ENCODE peak calls at places on chromosome 13, in seven cellular contexts. One of them, this sample, is unnamed.

GRCh38 chr13:101624981-101625380 is 172.5 kb downstream of the ITGBL1 start:
- DNase-seq in HFFc6: no peak
- DNase-seq in GM04503: no peak
- DNase-seq in hippocampal formation: no peak
- DNase-seq in GM12892: no peak
- DNase-seq in lung: no peak
- DNase-seq in nucleus accumbens: no peak
- DNase-seq in this sample: no peak

GRCh38 chr13:92807343-92807742 is 419.3 kb upstream of the GPC6 start:
- DNase-seq in GM04503: no peak
- DNase-seq in hippocampal formation: no peak
- DNase-seq in lung: no peak
- DNase-seq in HFFc6: no peak
- DNase-seq in nucleus accumbens: no peak
- DNase-seq in GM12892: no peak
- DNase-seq in this sample: peak; percentile 14

GRCh38 chr13:78317030-78317429 is 286.3 kb downstream of the POU4F1 start:
- DNase-seq in GM12892: no peak
- DNase-seq in nucleus accumbens: no peak
- DNase-seq in lung: no peak
- DNase-seq in GM04503: no peak
- DNase-seq in HFFc6: no peak
- DNase-seq in hippocampal formation: peak; percentile 11
- DNase-seq in this sample: no peak

GRCh38 chr13:31595568-31595967 is 143.8 kb upstream of the RXFP2 start:
- DNase-seq in HFFc6: no peak
- DNase-seq in nucleus accumbens: no peak
- DNase-seq in lung: no peak
- DNase-seq in hippocampal formation: no peak
- DNase-seq in GM12892: no peak
- DNase-seq in GM04503: peak; percentile 9
- DNase-seq in this sample: no peak

GRCh38 chr13:25756916-25757315 is 294.9 kb downstream of the SHISA2 start:
- DNase-seq in GM04503: no peak
- DNase-seq in lung: no peak
- DNase-seq in nucleus accumbens: no peak
- DNase-seq in HFFc6: no peak
- DNase-seq in GM12892: no peak
- DNase-seq in hippocampal formation: no peak
- DNase-seq in this sample: no peak

GRCh38 chr13:74966814-74967213 is 515.2 kb downstream of the TBC1D4 start:
- DNase-seq in GM12892: no peak
- DNase-seq in nucleus accumbens: no peak
- DNase-seq in lung: no peak
- DNase-seq in GM04503: peak; percentile 4
- DNase-seq in HFFc6: no peak
- DNase-seq in hippocampal formation: peak; percentile 69
- DNase-seq in this sample: no peak

GRCh38 chr13:81133066-81133465 is 792.1 kb upstream of the SPRY2 start:
- DNase-seq in lung: no peak
- DNase-seq in GM04503: no peak
- DNase-seq in hippocampal formation: no peak
- DNase-seq in nucleus accumbens: no peak
- DNase-seq in HFFc6: no peak
- DNase-seq in GM12892: no peak
- DNase-seq in this sample: no peak

GRCh38 chr13:21230516-21230915 is 54.1 kb downstream of the MRPL57 start:
- DNase-seq in HFFc6: no peak
- DNase-seq in GM12892: no peak
- DNase-seq in hippocampal formation: no peak
- DNase-seq in nucleus accumbens: no peak
- DNase-seq in GM04503: no peak
- DNase-seq in lung: no peak
- DNase-seq in this sample: no peak

GRCh38 chr13:27044837-27045570 is 126.6 kb downstream of the USP12 start:
- DNase-seq in lung: no peak
- DNase-seq in GM12892: no peak
- DNase-seq in hippocampal formation: no peak
- DNase-seq in nucleus accumbens: no peak
- DNase-seq in GM04503: no peak
- DNase-seq in HFFc6: no peak
- DNase-seq in this sample: no peak

GRCh38 chr13:111359930-111360329 is 39.5 kb downstream of the TEX29 start:
- DNase-seq in nucleus accumbens: no peak
- DNase-seq in HFFc6: no peak
- DNase-seq in hippocampal formation: no peak
- DNase-seq in GM04503: no peak
- DNase-seq in GM12892: no peak
- DNase-seq in lung: peak; percentile 10
- DNase-seq in this sample: no peak

GRCh38 chr13:42859760-42860159 is 78.4 kb downstream of the FAM216B start:
- DNase-seq in HFFc6: no peak
- DNase-seq in nucleus accumbens: no peak
- DNase-seq in hippocampal formation: no peak
- DNase-seq in GM04503: no peak
- DNase-seq in GM12892: no peak
- DNase-seq in lung: no peak
- DNase-seq in this sample: no peak

GRCh38 chr13:93477238-93477637 is 250.6 kb downstream of the GPC6 start:
- DNase-seq in GM04503: peak; percentile 42
- DNase-seq in GM12892: no peak
- DNase-seq in HFFc6: no peak
- DNase-seq in nucleus accumbens: no peak
- DNase-seq in hippocampal formation: no peak
- DNase-seq in lung: no peak
- DNase-seq in this sample: no peak

GRCh38 chr13:83895994-83896580 is 13.8 kb upstream of the SLITRK1 start:
- DNase-seq in nucleus accumbens: no peak
- DNase-seq in lung: no peak
- DNase-seq in hippocampal formation: no peak
- DNase-seq in HFFc6: peak; percentile 86
- DNase-seq in GM12892: no peak
- DNase-seq in GM04503: no peak
- DNase-seq in this sample: no peak

GRCh38 chr13:44079413-44080205 is 199.9 kb downstream of the LACC1 start:
- DNase-seq in nucleus accumbens: no peak
- DNase-seq in GM12892: no peak
- DNase-seq in lung: no peak
- DNase-seq in HFFc6: no peak
- DNase-seq in GM04503: no peak
- DNase-seq in hippocampal formation: no peak
- DNase-seq in this sample: no peak

GRCh38 chr13:53405616-53406015 is 377.0 kb downstream of the OLFM4 start:
- DNase-seq in nucleus accumbens: no peak
- DNase-seq in lung: no peak
- DNase-seq in GM12892: no peak
- DNase-seq in HFFc6: no peak
- DNase-seq in hippocampal formation: no peak
- DNase-seq in GM04503: no peak
- DNase-seq in this sample: no peak

GRCh38 chr13:98133949-98134348 is 8.9 kb upstream of the FARP1 start:
- DNase-seq in hippocampal formation: no peak
- DNase-seq in nucleus accumbens: no peak
- DNase-seq in GM12892: no peak
- DNase-seq in HFFc6: no peak
- DNase-seq in lung: no peak
- DNase-seq in GM04503: no peak
- DNase-seq in this sample: no peak

GRCh38 chr13:90307136-90307535 is 1040.4 kb upstream of the MIR17HG start:
- DNase-seq in GM12892: no peak
- DNase-seq in HFFc6: no peak
- DNase-seq in lung: no peak
- DNase-seq in hippocampal formation: no peak
- DNase-seq in GM04503: no peak
- DNase-seq in nucleus accumbens: no peak
- DNase-seq in this sample: no peak

GRCh38 chr13:76667551-76667950 is 218.7 kb downstream of the KCTD12 start:
- DNase-seq in HFFc6: peak; percentile 48
- DNase-seq in hippocampal formation: no peak
- DNase-seq in nucleus accumbens: no peak
- DNase-seq in GM12892: no peak
- DNase-seq in lung: no peak
- DNase-seq in GM04503: no peak
- DNase-seq in this sample: peak; percentile 20

GRCh38 chr13:21074601-21075302 is 13.4 kb upstream of the LATS2 start:
- DNase-seq in GM12892: no peak
- DNase-seq in nucleus accumbens: no peak
- DNase-seq in GM04503: no peak
- DNase-seq in lung: no peak
- DNase-seq in hippocampal formation: no peak
- DNase-seq in HFFc6: no peak
- DNase-seq in this sample: no peak

GRCh38 chr13:47611664-47612288 is 389.3 kb downstream of the SUCLA2 start:
- DNase-seq in GM12892: no peak
- DNase-seq in nucleus accumbens: no peak
- DNase-seq in HFFc6: no peak
- DNase-seq in hippocampal formation: no peak
- DNase-seq in lung: no peak
- DNase-seq in GM04503: no peak
- DNase-seq in this sample: no peak

GRCh38 chr13:100129605-100130004 is 40.7 kb downstream of the PCCA start:
- DNase-seq in hippocampal formation: no peak
- DNase-seq in lung: no peak
- DNase-seq in nucleus accumbens: no peak
- DNase-seq in HFFc6: no peak
- DNase-seq in GM04503: no peak
- DNase-seq in GM12892: no peak
- DNase-seq in this sample: no peak

GRCh38 chr13:32320528-32320927 is 5.2 kb downstream of the BRCA2 start:
- DNase-seq in GM04503: no peak
- DNase-seq in hippocampal formation: no peak
- DNase-seq in lung: no peak
- DNase-seq in HFFc6: no peak
- DNase-seq in nucleus accumbens: no peak
- DNase-seq in GM12892: no peak
- DNase-seq in this sample: no peak

GRCh38 chr13:94886191-94886590 is 173.8 kb upstream of the SOX21 start:
- DNase-seq in GM12892: no peak
- DNase-seq in hippocampal formation: no peak
- DNase-seq in GM04503: peak; percentile 69
- DNase-seq in lung: no peak
- DNase-seq in nucleus accumbens: no peak
- DNase-seq in HFFc6: peak; percentile 78
- DNase-seq in this sample: peak; percentile 20

GRCh38 chr13:24348797-24349515 is 39.6 kb downstream of the C1QTNF9 start:
- DNase-seq in GM04503: no peak
- DNase-seq in hippocampal formation: no peak
- DNase-seq in GM12892: no peak
- DNase-seq in nucleus accumbens: no peak
- DNase-seq in HFFc6: no peak
- DNase-seq in lung: peak; percentile 75
- DNase-seq in this sample: no peak

GRCh38 chr13:85675508-85675907 is 123.7 kb downstream of the SLITRK6 start:
- DNase-seq in lung: no peak
- DNase-seq in HFFc6: no peak
- DNase-seq in GM12892: no peak
- DNase-seq in GM04503: no peak
- DNase-seq in hippocampal formation: no peak
- DNase-seq in nucleus accumbens: no peak
- DNase-seq in this sample: no peak

GRCh38 chr13:39527961-39528720 is 74.9 kb downstream of the LHFPL6 start:
- DNase-seq in HFFc6: peak; percentile 93
- DNase-seq in nucleus accumbens: no peak
- DNase-seq in hippocampal formation: no peak
- DNase-seq in GM04503: peak; percentile 78
- DNase-seq in GM12892: no peak
- DNase-seq in lung: no peak
- DNase-seq in this sample: peak; percentile 85

GRCh38 chr13:36163809-36164308 is 32.7 kb upstream of the DCLK1 start:
- DNase-seq in lung: peak; percentile 89
- DNase-seq in GM04503: no peak
- DNase-seq in GM12892: no peak
- DNase-seq in nucleus accumbens: no peak
- DNase-seq in hippocampal formation: no peak
- DNase-seq in HFFc6: peak; percentile 15
- DNase-seq in this sample: peak; percentile 50

GRCh38 chr13:20482275-20482761 is 43.3 kb downstream of the CRYL1 start:
- DNase-seq in GM12892: no peak
- DNase-seq in HFFc6: no peak
- DNase-seq in lung: no peak
- DNase-seq in nucleus accumbens: no peak
- DNase-seq in GM04503: no peak
- DNase-seq in hippocampal formation: no peak
- DNase-seq in this sample: no peak